ENCODE peak calls at places on chromosomes 12 and 14, in eight cellular contexts. I, K, M, Y, D, R, J and A are unnamed samples.

GRCh38 chr12:77488041-77488620 is 342.6 kb upstream of the NAV3 start:
- DNase-seq in I (no peak), K (no peak), M (peak), Y (no peak), D (no peak), R (peak), J (no peak), A (peak)

GRCh38 chr12:116528067-116528466 is 31.1 kb upstream of the MAP1LC3B2 start:
- DNase-seq in I (no peak), K (no peak), M (peak), Y (peak), D (peak), R (peak), J (no peak), A (peak)

GRCh38 chr12:76085159-76085868 is 829 bp upstream of the NAP1L1 start:
- DNase-seq in I (no peak), K (no peak), M (peak), Y (peak), D (no peak), R (peak), J (no peak), A (peak)

GRCh38 chr14:71344506-71344905 is 437.2 kb downstream of the PCNX1 start:
- DNase-seq in I (no peak), K (no peak), M (no peak), Y (no peak), D (no peak), R (no peak), J (no peak), A (no peak)

GRCh38 chr12:71392521-71393145 is 47.0 kb upstream of the LGR5 start:
- DNase-seq in I (peak), K (no peak), M (peak), Y (peak), D (peak), R (peak), J (peak), A (peak)

GRCh38 chr14:60188115-60188514 is 22.9 kb upstream of the DHRS7 start:
- DNase-seq in I (no peak), K (no peak), M (no peak), Y (no peak), D (peak), R (peak), J (no peak), A (peak)

GRCh38 chr12:100666588-100666987 is 93.1 kb downstream of the GAS2L3 start:
- DNase-seq in I (no peak), K (no peak), M (no peak), Y (no peak), D (no peak), R (no peak), J (no peak), A (no peak)

GRCh38 chr12:108806350-108806749 is 51.0 kb downstream of the SSH1 start:
- DNase-seq in I (no peak), K (no peak), M (no peak), Y (no peak), D (no peak), R (peak), J (no peak), A (no peak)

GRCh38 chr12:108214486-108214885 is 85.4 kb downstream of the WSCD2 start:
- DNase-seq in I (no peak), K (no peak), M (peak), Y (no peak), D (peak), R (peak), J (peak), A (peak)

GRCh38 chr14:84806627-84807026 is 723.3 kb upstream of the FLRT2 start:
- DNase-seq in I (no peak), K (no peak), M (peak), Y (peak), D (peak), R (peak), J (no peak), A (peak)

GRCh38 chr12:85575115-85576096 is 260.8 kb downstream of the RASSF9 start:
- DNase-seq in I (peak), K (peak), M (peak), Y (peak), D (peak), R (peak), J (peak), A (peak)

GRCh38 chr14:53539489-53540126 is 386.5 kb upstream of the DDHD1 start:
- DNase-seq in I (peak), K (peak), M (peak), Y (peak), D (peak), R (peak), J (peak), A (peak)

GRCh38 chr12:47839214-47839613 is 19.5 kb upstream of the HDAC7 start:
- DNase-seq in I (no peak), K (no peak), M (no peak), Y (no peak), D (no peak), R (peak), J (no peak), A (no peak)

GRCh38 chr12:27623645-27624044 is 72.6 kb upstream of the REP15 start:
- DNase-seq in I (no peak), K (no peak), M (peak), Y (no peak), D (peak), R (peak), J (no peak), A (no peak)

GRCh38 chr14:57609313-57609712 is 115.7 kb upstream of the CCDC198 start:
- DNase-seq in I (no peak), K (no peak), M (no peak), Y (no peak), D (no peak), R (no peak), J (no peak), A (no peak)

GRCh38 chr12:21697829-21698630 is 40.4 kb upstream of the LDHB start:
- DNase-seq in I (no peak), K (no peak), M (peak), Y (peak), D (peak), R (peak), J (peak), A (peak)

GRCh38 chr12:15581006-15581405 is 208.2 kb downstream of the EPS8 start:
- DNase-seq in I (no peak), K (no peak), M (peak), Y (no peak), D (no peak), R (peak), J (no peak), A (peak)

GRCh38 chr14:99681832-99682148 is 2.3 kb upstream of the CYP46A1 start:
- DNase-seq in I (no peak), K (no peak), M (no peak), Y (no peak), D (no peak), R (no peak), J (no peak), A (no peak)

GRCh38 chr14:99684356-99684952 is 356 bp downstream of the CYP46A1 start:
- DNase-seq in I (no peak), K (no peak), M (no peak), Y (peak), D (no peak), R (no peak), J (no peak), A (no peak)

GRCh38 chr14:99682809-99683618 is 1.1 kb upstream of the CYP46A1 start:
- DNase-seq in I (peak), K (peak), M (peak), Y (peak), D (peak), R (peak), J (peak), A (peak)

GRCh38 chr14:99685061-99685995 is 1.2 kb downstream of the CYP46A1 start:
- DNase-seq in I (no peak), K (no peak), M (no peak), Y (no peak), D (no peak), R (no peak), J (no peak), A (no peak)

GRCh38 chr14:99683619-99684355 is at the start of gene CYP46A1:
- DNase-seq in I (peak), K (peak), M (peak), Y (peak), D (peak), R (peak), J (peak), A (peak)
- TF ChIP-seq CTCF in I (no peak), K (no peak), M (no peak), Y (no peak), D (no peak), R (no peak), J (no peak), A (no peak)

GRCh38 chr12:113466770-113467153 is 4.9 kb downstream of the LHX5 start:
- DNase-seq in I (no peak), K (no peak), M (no peak), Y (no peak), D (no peak), R (no peak), J (no peak), A (no peak)

GRCh38 chr12:113468365-113469223 is 3.1 kb downstream of the LHX5 start:
- DNase-seq in I (no peak), K (no peak), M (no peak), Y (no peak), D (no peak), R (no peak), J (no peak), A (no peak)

GRCh38 chr12:113467514-113468364 is 3.9 kb downstream of the LHX5 start:
- DNase-seq in I (no peak), K (no peak), M (no peak), Y (peak), D (peak), R (no peak), J (no peak), A (no peak)

GRCh38 chr12:113465808-113466769 is 5.6 kb downstream of the LHX5 start:
- DNase-seq in I (no peak), K (no peak), M (no peak), Y (no peak), D (peak), R (no peak), J (no peak), A (no peak)

GRCh38 chr12:113467154-113467513 is 4.5 kb downstream of the LHX5 start:
- DNase-seq in I (no peak), K (no peak), M (no peak), Y (no peak), D (no peak), R (no peak), J (no peak), A (no peak)
- H3K4me3 ChIP-seq in I (no peak), K (peak), M (peak), Y (peak), D (peak), R (peak), J (peak), A (peak)

GRCh38 chr12:52508211-52508610 is 12.0 kb downstream of the KRT5 start:
- DNase-seq in I (no peak), K (no peak), M (no peak), Y (no peak), D (no peak), R (no peak), J (no peak), A (no peak)

GRCh38 chr12:52501490-52501889 is 8.4 kb upstream of the KRT6A start:
- DNase-seq in I (no peak), K (no peak), M (no peak), Y (no peak), D (peak), R (no peak), J (no peak), A (no peak)

GRCh38 chr12:52506858-52507715 is 13.1 kb downstream of the KRT5 start:
- DNase-seq in I (no peak), K (no peak), M (peak), Y (peak), D (peak), R (peak), J (peak), A (peak)
- TF ChIP-seq CTCF in I (peak), K (peak), M (peak), Y (peak), D (peak), R (peak), J (peak), A (peak)

DNA sequence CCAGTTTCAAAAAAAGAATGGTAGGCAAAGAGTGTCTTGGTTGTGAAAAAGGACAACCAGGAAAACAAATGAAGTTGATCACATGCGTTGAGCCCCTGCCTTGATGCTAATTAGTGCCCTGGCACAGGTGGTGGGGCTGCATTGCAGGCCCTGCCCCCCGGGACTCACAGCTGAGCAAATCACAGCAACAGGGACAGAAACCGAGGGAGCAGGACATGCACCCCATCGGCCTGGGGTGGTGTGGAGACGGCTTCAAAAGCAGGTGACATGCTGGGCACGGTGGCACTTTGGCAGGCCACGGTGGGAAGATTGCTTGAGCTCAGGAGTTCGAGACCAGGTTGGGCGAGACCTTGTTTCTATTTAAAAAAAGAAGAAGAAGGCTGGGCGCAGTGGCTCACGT is 1.1 kb upstream of the PAPLN start:
- DNase-seq in I (no peak), K (no peak), M (no peak), Y (no peak), D (no peak), R (no peak), J (no peak), A (no peak)
- H3K4me3 ChIP-seq in I (no peak), K (no peak), M (no peak), Y (no peak), D (no peak), R (no peak), J (no peak), A (no peak)